ENCODE peak calls at places on chromosomes 2 and 18, in five cellular contexts. O is endodermal cell; D is CD8-positive, alpha-beta T cell; E is GM23338; S is hepatocyte. N is an unnamed sample. For H3K27me3, the result is how much of the 10 kb centered on the place peaks cover.

GRCh38 chr2:149732730-149733290 is 145.2 kb upstream of the MMADHC start:
- DNase-seq in O (no peak), D (no peak), E (no peak), S (no peak), N (no peak)

GRCh38 chr2:174688079-174688478 is 76.2 kb downstream of the CHRNA1 start:
- DNase-seq in O (no peak), D (no peak), E (no peak), S (peak), N (no peak)

GRCh38 chr2:37394263-37394662 is 49.8 kb downstream of the QPCT start:
- DNase-seq in O (no peak), D (no peak), E (no peak), S (no peak), N (no peak)

GRCh38 chr2:46200861-46201605 is 96.2 kb upstream of the EPAS1 start:
- DNase-seq in O (peak), D (no peak), E (no peak), S (no peak), N (no peak)

GRCh38 chr2:147649288-147649687 is 195.5 kb upstream of the ACVR2A start:
- DNase-seq in O (no peak), D (no peak), E (no peak), S (no peak), N (no peak)

GRCh38 chr2:221680548-221680947 is 108.4 kb upstream of the EPHA4 start:
- DNase-seq in O (no peak), D (no peak), E (peak), S (no peak), N (no peak)

GRCh38 chr2:192749606-192750200 is 555.0 kb upstream of the TMEFF2 start:
- DNase-seq in O (peak), D (no peak), E (peak), S (peak), N (no peak)

GRCh38 chr2:27833931-27834330 is 56.3 kb downstream of the RBKS start:
- DNase-seq in O (peak), D (no peak), E (peak), S (no peak), N (no peak)

GRCh38 chr2:64751286-64752260 is 97.9 kb upstream of the SERTAD2 start:
- DNase-seq in O (no peak), D (no peak), E (peak), S (peak), N (peak)

GRCh38 chr2:73085691-73086090 is 14.2 kb upstream of the SFXN5 start:
- DNase-seq in O (peak), D (peak), E (peak), S (peak), N (peak)

GRCh38 chr2:115739574-115739973 is 1297.1 kb downstream of the DPP10 start:
- DNase-seq in O (peak), D (no peak), E (peak), S (peak), N (no peak)

GRCh38 chr2:180057706-180058412 is 50.8 kb upstream of the CWC22 start:
- DNase-seq in O (peak), D (no peak), E (peak), S (no peak), N (no peak)

GRCh38 chr2:3611136-3611535 is 16.2 kb downstream of the COLEC11 start:
- DNase-seq in O (no peak), D (no peak), E (no peak), S (peak), N (no peak)

GRCh38 chr18:77071711-77072292 is 60.8 kb downstream of the MBP start:
- DNase-seq in O (no peak), D (peak), E (no peak), S (peak), N (no peak)
- H3K27me3 ChIP-seq in O (under half), D (under half), E (under half), S (under half), N (under half)

GRCh38 chr18:47247036-47247832 is 4.2 kb downstream of the SKOR2 start:
- DNase-seq in O (peak), D (no peak), E (peak), S (peak), N (no peak)
- H3K27me3 ChIP-seq in O (half or more), D (under half), E (half or more), S (half or more), N (under half)

DNA sequence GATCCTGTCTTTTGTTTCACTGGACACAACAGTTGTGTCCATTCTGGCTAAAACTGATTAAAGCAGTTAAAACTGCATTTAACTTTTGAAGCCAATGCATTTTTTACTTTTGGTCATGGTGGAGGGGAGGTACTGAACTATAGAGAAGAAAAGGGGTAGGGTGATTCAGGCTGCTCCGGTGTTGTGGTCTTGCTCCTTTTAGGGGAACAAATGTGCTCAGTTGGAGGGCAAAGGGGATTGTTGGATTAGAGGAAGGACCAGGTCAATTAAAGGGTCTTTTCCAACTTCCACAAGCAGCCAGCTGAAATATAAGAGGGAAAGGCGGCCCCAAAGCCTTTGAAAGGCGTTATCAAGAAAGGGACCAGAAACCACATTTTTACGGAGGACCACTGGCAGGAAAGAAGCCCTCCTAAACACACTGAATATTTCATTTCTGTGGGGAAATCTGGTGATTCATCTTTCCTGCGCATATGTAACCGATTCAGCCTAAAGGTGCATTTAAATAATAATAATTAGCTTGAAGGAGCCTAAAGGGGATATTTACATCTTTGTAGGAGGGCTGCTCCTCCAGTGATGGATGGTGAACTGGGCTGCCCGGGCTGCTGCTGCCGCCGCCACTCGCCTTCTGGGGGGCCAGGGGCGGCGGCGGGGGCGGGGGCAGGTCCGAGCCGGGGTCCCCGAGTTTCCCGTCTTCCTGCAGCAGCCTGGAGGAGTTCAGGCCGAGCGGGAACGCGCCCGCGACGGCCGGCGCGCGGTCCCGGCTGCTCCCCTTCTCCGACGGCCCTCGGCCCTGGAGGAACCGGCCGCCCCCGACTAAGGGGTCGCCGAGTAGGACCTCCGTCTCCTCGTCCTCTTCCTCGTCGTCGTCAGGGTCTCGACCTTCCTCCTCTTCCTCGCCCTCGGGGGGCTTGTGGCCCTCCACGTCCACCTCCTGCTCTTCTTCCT is 5.2 kb downstream of the SKOR2 start:
- DNase-seq in O (peak), D (no peak), E (peak), S (no peak), N (no peak)
- H3K27me3 ChIP-seq in O (half or more), D (under half), E (under half), S (half or more), N (under half)

GRCh38 chr18:59268127-59268721 is 5.0 kb downstream of the RAX start:
- DNase-seq in O (no peak), D (no peak), E (peak), S (no peak), N (no peak)
- H3K27me3 ChIP-seq in O (half or more), D (under half), E (half or more), S (half or more), N (under half)

DNA sequence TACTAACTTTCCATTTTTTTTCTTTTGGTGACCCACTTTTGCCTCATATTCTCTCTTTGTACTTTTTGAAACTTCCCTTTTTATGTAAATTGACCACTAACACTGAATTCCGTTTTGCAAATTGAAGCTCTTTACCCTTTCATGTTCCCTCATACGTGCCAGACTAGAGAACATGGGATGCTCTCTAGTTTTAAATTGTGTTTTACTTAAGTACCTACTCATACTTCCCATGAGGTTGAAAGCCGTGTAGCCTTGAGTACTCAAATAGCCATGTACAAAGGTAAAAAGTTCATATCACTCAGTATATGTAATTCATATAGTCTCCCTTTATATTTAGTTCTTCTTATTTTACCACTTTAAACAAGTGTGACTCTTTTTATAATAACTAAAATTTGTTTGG is 119.7 kb downstream of the PIK3C3 start:
- DNase-seq in O (no peak), D (no peak), E (no peak), S (no peak), N (no peak)
- H3K27me3 ChIP-seq in O (under half), D (under half), E (under half), S (under half), N (under half)

GRCh38 chr2:240156435-240157146 is 16.1 kb upstream of the OTOS start:
- DNase-seq in O (no peak), D (no peak), E (no peak), S (no peak), N (no peak)
- H3K27me3 ChIP-seq in O (under half), D (under half), E (under half), S (under half), N (under half)

N was measured in testis.